ENCODE peak calls at places on chromosomes 11 and 22, in seven cellular contexts. I, T, B, G, C, M and X are unnamed samples.

GRCh38 chr11:27795955-27796861 is 96.0 kb upstream of the BDNF start:
- DNase-seq in I (peak; percentile 97), T (peak; percentile 87), B (peak; percentile 9), G (no peak), C (peak; percentile 18), M (no peak), X (no peak)

GRCh38 chr22:29312218-29313125 is 3.0 kb downstream of the RASL10A start:
- DNase-seq in I (no peak), T (no peak), B (no peak), G (peak; percentile 54), C (no peak), M (no peak), X (no peak)

GRCh38 chr11:79013509-79013908 is 427.3 kb downstream of the TENM4 start:
- DNase-seq in I (no peak), T (no peak), B (peak; percentile 50), G (no peak), C (peak; percentile 32), M (no peak), X (no peak)

GRCh38 chr11:19905280-19905853 is 192.7 kb downstream of the NAV2 start:
- DNase-seq in I (peak; percentile 20), T (peak; percentile 55), B (peak; percentile 67), G (no peak), C (no peak), M (no peak), X (no peak)

GRCh38 chr11:86955674-86956522 is 703 bp upstream of the FZD4 start:
- DNase-seq in I (peak; percentile 68), T (peak; percentile 93), B (peak; percentile 61), G (peak; percentile 87), C (peak; percentile 91), M (peak; percentile 33), X (no peak)

GRCh38 chr11:9146477-9146876 is 55.1 kb upstream of the SCUBE2 start:
- DNase-seq in I (no peak), T (peak; percentile 55), B (no peak), G (no peak), C (no peak), M (no peak), X (no peak)

GRCh38 chr22:23305321-23305910 is 125.1 kb downstream of the BCR start:
- DNase-seq in I (no peak), T (no peak), B (peak; percentile 80), G (peak; percentile 62), C (no peak), M (no peak), X (no peak)

GRCh38 chr11:34345012-34345804 is 12.6 kb downstream of the ABTB2 start:
- DNase-seq in I (peak; percentile 71), T (no peak), B (peak; percentile 66), G (peak; percentile 66), C (peak; percentile 54), M (no peak), X (no peak)

GRCh38 chr11:119341222-119342022 is 739 bp upstream of the C1QTNF5 start:
- DNase-seq in I (no peak), T (no peak), B (no peak), G (peak; percentile 60), C (no peak), M (peak; percentile 30), X (no peak)

GRCh38 chr22:46774456-46775363 is 12.3 kb downstream of the TBC1D22A start:
- DNase-seq in I (no peak), T (no peak), B (no peak), G (no peak), C (no peak), M (peak; percentile 50), X (no peak)

GRCh38 chr11:71212871-71213559 is 39.4 kb downstream of the SHANK2 start:
- DNase-seq in I (no peak), T (no peak), B (peak; percentile 18), G (peak; percentile 13), C (no peak), M (no peak), X (no peak)

GRCh38 chr22:22486132-22486899 is 22.2 kb downstream of the ZNF280B start:
- DNase-seq in I (no peak), T (no peak), B (no peak), G (no peak), C (no peak), M (no peak), X (no peak)

GRCh38 chr22:44133901-44134511 is 46.7 kb upstream of the PARVG start:
- DNase-seq in I (peak; percentile 3), T (no peak), B (no peak), G (no peak), C (peak; percentile 30), M (no peak), X (no peak)

GRCh38 chr11:62400760-62401159 is 18.1 kb upstream of the SCGB1A1 start:
- DNase-seq in I (peak; percentile 45), T (no peak), B (peak; percentile 74), G (peak; percentile 92), C (peak; percentile 51), M (no peak), X (no peak)

DNA sequence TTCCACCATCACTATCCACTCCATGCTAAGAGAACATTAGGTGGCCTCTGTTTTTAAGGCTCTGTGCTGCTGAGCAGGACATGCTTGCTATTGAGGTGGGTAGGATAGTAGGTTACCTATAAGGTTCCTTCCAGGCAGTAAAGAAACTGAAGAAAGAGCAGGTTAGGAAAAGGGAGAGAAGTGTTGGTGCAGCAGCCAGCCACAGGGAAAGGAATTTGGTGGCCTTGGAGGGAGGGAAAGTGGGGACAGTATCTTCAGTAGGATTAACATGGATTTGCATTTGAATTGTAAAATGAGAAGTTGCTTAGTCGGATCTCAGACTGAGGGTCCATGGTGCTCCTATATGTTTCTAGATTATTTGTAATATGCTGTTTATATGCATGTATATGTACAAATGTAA is 49.2 kb upstream of the OLFML1 start:
- DNase-seq in I (no peak), T (no peak), B (no peak), G (no peak), C (no peak), M (no peak), X (no peak)
- H3K27ac ChIP-seq in I (no peak overlapping the region), T (no peak overlapping the region), B (no peak overlapping the region), G (no peak overlapping the region), C (no peak overlapping the region), M (no peak overlapping the region), X (no peak overlapping the region)

DNA sequence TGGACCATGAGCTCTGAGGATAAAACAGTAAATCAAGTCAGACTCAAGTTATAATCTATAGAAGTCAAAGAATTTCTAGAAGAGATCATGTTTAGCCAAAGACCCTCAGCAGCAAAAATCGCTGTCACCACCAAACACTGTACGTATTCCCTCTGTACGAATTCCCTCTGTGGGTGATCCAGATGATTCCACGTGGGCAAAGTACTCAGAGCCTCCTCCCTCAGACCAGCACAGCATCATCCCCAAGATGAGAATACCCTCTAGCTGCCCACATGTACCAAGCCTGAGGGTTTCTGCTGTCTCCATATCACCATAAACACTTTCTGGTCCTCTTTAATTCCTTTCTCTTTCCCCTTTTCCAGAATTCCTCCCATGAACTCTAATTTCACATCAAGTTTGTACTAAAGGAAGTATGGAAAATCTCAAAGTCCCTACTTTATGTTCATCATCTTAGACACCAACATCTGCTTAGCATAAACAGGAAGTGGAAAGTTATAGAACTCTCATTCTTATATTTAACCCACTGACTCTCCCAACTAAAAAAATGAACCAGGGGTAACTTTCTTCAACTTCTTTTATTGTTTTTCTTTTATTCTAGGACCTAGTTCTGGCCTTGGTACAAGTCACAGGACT is 18.7 kb downstream of the JAML start:
- DNase-seq in I (no peak), T (no peak), B (no peak), G (no peak), C (no peak), M (no peak), X (no peak)
- H3K4me1 ChIP-seq in I (peaks cover 8% of the 10 kb centered on the region), T (peaks cover 19% of the 10 kb centered on the region), B (no peaks in the 10 kb centered on the region), G (no peaks in the 10 kb centered on the region), C (peaks cover 5% of the 10 kb centered on the region), M (peaks cover 60% of the 10 kb centered on the region), X (no peaks in the 10 kb centered on the region)

GRCh38 chr11:32429477-32429876 is 5.9 kb downstream of the WT1 start:
- DNase-seq in I (no peak), T (peak; percentile 14), B (no peak), G (no peak), C (no peak), M (no peak), X (no peak)

GRCh38 chr11:32426819-32427615 is 8.3 kb downstream of the WT1 start:
- DNase-seq in I (no peak), T (peak; percentile 70), B (no peak), G (no peak), C (no peak), M (peak; percentile 66), X (no peak)

GRCh38 chr11:32427616-32427934 is 7.8 kb downstream of the WT1 start:
- DNase-seq in I (no peak), T (no peak), B (no peak), G (no peak), C (no peak), M (no peak), X (no peak)

GRCh38 chr11:32428665-32429293 is 6.6 kb downstream of the WT1 start:
- DNase-seq in I (no peak), T (peak; percentile 24), B (no peak), G (no peak), C (no peak), M (no peak), X (no peak)

GRCh38 chr11:32427935-32428664 is 7.2 kb downstream of the WT1 start:
- DNase-seq in I (no peak), T (peak; percentile 60), B (no peak), G (no peak), C (no peak), M (no peak), X (no peak)
- H3K9me3 ChIP-seq in I (no peaks in the 10 kb centered on the region), T (no peaks in the 10 kb centered on the region), B (peaks cover 5% of the 10 kb centered on the region), G (no peaks in the 10 kb centered on the region), C (no peaks in the 10 kb centered on the region), M (no peaks in the 10 kb centered on the region), X (no peaks in the 10 kb centered on the region)

GRCh38 chr11:93002380-93002779 is 32.9 kb downstream of the MTNR1B start:
- DNase-seq in I (no peak), T (no peak), B (no peak), G (no peak), C (no peak), M (no peak), X (no peak)

GRCh38 chr11:93001812-93002211 is 32.4 kb downstream of the MTNR1B start:
- DNase-seq in I (no peak), T (no peak), B (no peak), G (no peak), C (no peak), M (no peak), X (no peak)

GRCh38 chr11:93005239-93005638 is 35.8 kb downstream of the MTNR1B start:
- DNase-seq in I (no peak), T (no peak), B (peak; percentile 63), G (no peak), C (no peak), M (no peak), X (no peak)

DNA sequence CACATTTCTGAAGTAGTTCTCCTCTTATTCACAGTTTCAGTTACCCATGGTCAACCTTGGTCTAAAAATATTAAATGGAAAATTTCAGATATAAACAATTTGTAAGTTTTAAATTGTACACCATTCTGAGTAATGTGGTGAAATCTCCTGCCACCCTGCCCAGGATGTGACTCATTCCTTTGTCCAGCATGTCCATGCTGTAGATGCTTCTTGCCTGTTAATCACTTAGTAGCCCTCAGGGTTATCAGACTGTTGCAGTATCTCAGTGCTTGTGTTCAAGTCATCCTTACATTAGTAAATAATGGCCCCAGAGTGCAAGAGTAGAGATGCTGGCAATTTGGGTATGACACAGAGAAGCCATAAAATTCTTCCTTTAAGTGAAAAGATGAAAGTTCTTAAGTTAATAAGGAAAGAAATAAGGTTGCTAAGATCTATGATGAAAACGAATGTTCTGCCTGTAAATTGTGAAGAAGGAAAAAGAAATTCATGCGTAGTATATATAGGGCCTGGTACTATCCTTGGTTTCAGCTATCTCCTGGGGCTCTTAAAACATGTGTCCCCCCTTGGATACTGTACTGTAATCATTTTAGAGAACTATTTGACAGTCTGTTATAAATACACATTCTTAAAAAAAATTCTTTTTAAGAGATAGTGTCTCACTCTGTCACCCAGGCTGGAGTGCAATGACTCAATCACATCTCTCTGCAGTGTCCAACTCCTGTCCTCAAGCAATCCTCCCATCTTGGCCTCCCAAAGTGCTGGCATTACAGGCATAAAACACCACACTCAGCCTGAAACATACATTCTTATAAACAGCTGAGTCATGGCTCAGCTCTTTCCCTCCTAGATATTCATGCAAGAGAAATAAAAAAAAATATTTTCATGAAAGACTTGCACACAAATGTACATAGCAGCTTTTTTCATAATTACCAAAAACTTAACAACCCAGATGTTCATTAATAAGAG is 31.3 kb downstream of the MTNR1B start:
- DNase-seq in I (no peak), T (no peak), B (peak; percentile 95), G (no peak), C (no peak), M (no peak), X (no peak)
- H3K27ac ChIP-seq in I (no peak overlapping the region), T (no peak overlapping the region), B (peak overlapping the region; percentile 68), G (no peak overlapping the region), C (no peak overlapping the region), M (no peak overlapping the region), X (no peak overlapping the region)